ENCODE peak calls at places on chromosomes 6 and 20, in five cellular contexts. N, B, U, Y and I are unnamed samples.

GRCh38 chr6:168134399-168135201 is 55.6 kb upstream of the FRMD1 start:
- DNase-seq in U (no peak), Y (no peak), N (no peak), B (no peak), I (peak)

GRCh38 chr6:25717856-25718740 is 36.4 kb upstream of the SLC17A4 start:
- DNase-seq in U (no peak), B (no peak), Y (peak), N (peak), I (peak)

GRCh38 chr6:93393554-93394074 is 25.7 kb downstream of the EPHA7 start:
- DNase-seq in B (no peak), U (no peak), Y (no peak), N (no peak), I (no peak)

GRCh38 chr20:57991211-57991841 is 237.1 kb downstream of the ANKRD60 start:
- DNase-seq in U (no peak), N (no peak), B (no peak), Y (no peak), I (no peak)

GRCh38 chr6:105835373-105835772 is 250.8 kb upstream of the PRDM1 start:
- DNase-seq in B (no peak), U (no peak), Y (peak), N (no peak), I (no peak)

GRCh38 chr20:50744143-50744792 is 12.9 kb downstream of the PARD6B start:
- DNase-seq in N (no peak), Y (peak), U (no peak), B (no peak), I (peak)

GRCh38 chr20:48155231-48155630 is 369.9 kb upstream of the SULF2 start:
- DNase-seq in Y (no peak), U (no peak), N (no peak), B (no peak), I (peak)

GRCh38 chr6:170089937-170090335 is 200.9 kb downstream of the DLL1 start:
- DNase-seq in N (no peak), Y (no peak), B (no peak), U (no peak), I (no peak)

GRCh38 chr6:123945386-123945785 is 141.7 kb downstream of the NKAIN2 start:
- DNase-seq in Y (no peak), B (no peak), N (peak), U (no peak), I (no peak)

GRCh38 chr20:35992713-35993335 is 24.4 kb downstream of the CNBD2 start:
- DNase-seq in B (peak), U (no peak), Y (peak), N (peak), I (no peak)